ENCODE peak calls at places on chromosome 16, in four cellular contexts. Z is IMR-90, U is left ventricle myocardium inferior, B is ovary. J is an unnamed sample.

GRCh38 chr16:81810894-81811538 is 31.9 kb downstream of the PLCG2 start:
- DNase-seq in Z (no peak), U (no peak), B (no peak), J (peak)

GRCh38 chr16:116015-116414 is 22.5 kb downstream of the NPRL3 start:
- DNase-seq in Z (no peak), U (no peak), B (no peak), J (no peak)

GRCh38 chr16:51151435-51151950 is 423 bp upstream of the SALL1 start:
- DNase-seq in Z (peak), U (no peak), B (peak), J (no peak)

GRCh38 chr16:86854895-86855294 is 276.5 kb downstream of the FOXL1 start:
- DNase-seq in Z (peak), U (no peak), B (no peak), J (peak)

GRCh38 chr16:72791786-72792185 is 256.1 kb downstream of the ZFHX3 start:
- DNase-seq in Z (no peak), U (no peak), B (no peak), J (no peak)

GRCh38 chr16:67862623-67863583 is 9.9 kb upstream of the EDC4 start:
- DNase-seq in Z (peak), U (peak), B (no peak), J (no peak)

GRCh38 chr16:15779664-15780351 is 77.0 kb downstream of the MYH11 start:
- DNase-seq in Z (no peak), U (no peak), B (no peak), J (no peak)

GRCh38 chr16:4362476-4363250 is 9.0 kb upstream of the VASN start:
- DNase-seq in Z (no peak), U (no peak), B (no peak), J (no peak)

GRCh38 chr16:9647981-9648701 is 534.1 kb downstream of the GRIN2A start:
- DNase-seq in Z (no peak), U (no peak), B (no peak), J (peak)

GRCh38 chr16:69610356-69610755 is 44.6 kb downstream of the NFAT5 start:
- DNase-seq in Z (no peak), U (no peak), B (no peak), J (no peak)

GRCh38 chr16:57540906-57541753 is 1.3 kb upstream of the ADGRG5 start:
- DNase-seq in Z (no peak), U (no peak), B (no peak), J (peak)

DNA sequence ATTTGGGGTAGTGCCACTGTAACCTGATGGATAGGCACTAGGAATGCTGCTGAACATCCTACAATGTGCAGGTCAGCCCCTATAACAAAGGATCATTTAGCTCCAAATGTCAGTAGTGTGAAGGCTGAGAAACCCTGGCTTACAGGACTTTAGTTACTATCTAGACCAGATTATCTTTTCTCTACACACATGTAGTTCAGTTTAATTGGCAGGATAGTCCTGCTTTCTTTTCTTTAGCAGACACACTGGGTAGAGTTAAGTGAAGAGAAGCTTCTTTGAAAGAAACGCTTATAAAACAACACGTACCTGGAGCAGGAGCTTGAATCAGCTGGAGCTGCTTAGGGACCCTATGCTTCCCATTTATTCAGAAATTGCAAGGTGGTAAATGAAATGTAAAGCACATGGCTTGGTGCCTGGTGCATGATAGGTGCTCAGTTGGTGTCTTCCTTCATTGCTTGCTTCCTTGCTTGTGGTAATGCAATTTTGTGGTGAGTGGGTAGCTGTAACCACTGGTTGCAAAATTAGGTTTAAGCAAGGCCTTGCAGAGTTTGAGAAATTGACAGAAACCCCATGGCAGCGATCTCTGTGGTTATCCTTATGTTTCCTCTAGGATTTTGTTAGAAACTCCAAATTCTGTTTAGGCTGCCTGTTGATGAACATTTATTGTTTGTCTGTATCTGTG is 9.4 kb downstream of the METTL9 start:
- DNase-seq in Z (no peak), U (no peak), B (no peak), J (no peak)
- H3K4me3 ChIP-seq in Z (no peak), U (no peak), B (no peak), J (no peak)

GRCh38 chr16:27305342-27305741 is 8.4 kb upstream of the IL4R start:
- DNase-seq in Z (no peak), U (no peak), B (no peak), J (no peak)
- H3K4me3 ChIP-seq in Z (no peak), U (no peak), B (no peak), J (no peak)

DNA sequence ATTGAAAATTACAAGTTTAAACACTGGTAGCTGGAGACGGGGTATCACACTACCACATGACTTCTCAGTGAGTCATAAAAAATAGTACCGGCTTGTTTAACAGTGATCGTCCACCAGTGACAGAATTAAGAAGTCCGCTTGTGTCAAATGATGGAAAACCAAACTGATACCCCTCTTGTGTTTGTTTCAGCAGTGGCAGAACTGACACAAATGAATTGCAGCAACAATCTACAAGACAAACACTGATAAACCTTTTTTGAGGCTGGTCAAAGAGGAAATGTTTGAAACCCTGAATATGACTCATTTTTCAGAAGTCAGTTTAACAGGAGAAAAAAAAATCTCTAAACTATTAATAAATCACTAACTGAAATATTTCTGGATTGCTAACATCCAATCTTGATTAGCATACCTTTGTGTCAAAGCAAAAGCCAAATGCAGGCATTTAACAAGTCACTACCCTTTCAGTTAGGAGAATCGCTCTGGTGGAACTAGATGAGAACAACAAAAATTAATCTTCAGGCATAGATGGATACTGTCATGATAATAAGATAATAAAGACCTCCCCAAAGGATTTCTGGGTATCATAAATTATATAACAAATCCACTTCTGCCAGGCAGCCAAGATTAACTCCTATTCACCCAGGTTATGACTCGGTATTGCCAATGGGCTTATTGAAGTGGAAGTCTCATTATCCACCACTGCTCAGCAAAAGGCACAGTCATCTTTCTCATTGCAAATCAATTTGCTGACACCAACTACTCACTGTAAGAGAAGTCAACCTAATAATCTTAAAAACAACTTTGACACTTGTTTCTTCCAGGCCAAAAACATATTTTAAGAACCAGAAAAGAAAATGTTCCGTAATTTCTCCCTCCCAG is 20.7 kb downstream of the DCUN1D3 start:
- DNase-seq in Z (peak), U (no peak), B (no peak), J (peak)
- H3K4me3 ChIP-seq in Z (no peak), U (no peak), B (no peak), J (no peak)

GRCh38 chr16:89257281-89257731 is 39.8 kb downstream of the ZNF778 start:
- DNase-seq in Z (no peak), U (no peak), B (no peak), J (no peak)
- H3K4me3 ChIP-seq in Z (peak), U (peak), B (peak), J (no peak)

GRCh38 chr16:54028013-54028412 is 258.6 kb downstream of the IRX3 start:
- DNase-seq in Z (no peak), U (no peak), B (no peak), J (no peak)
- H3K4me3 ChIP-seq in Z (no peak), U (no peak), B (no peak), J (no peak)

GRCh38 chr16:54590836-54591235 is 304.2 kb upstream of the IRX3 start:
- DNase-seq in Z (no peak), U (no peak), B (no peak), J (no peak)

GRCh38 chr16:54595636-54596035 is 309.0 kb upstream of the IRX3 start:
- DNase-seq in Z (no peak), U (no peak), B (no peak), J (no peak)

GRCh38 chr16:54597222-54597621 is 310.6 kb upstream of the IRX3 start:
- DNase-seq in Z (no peak), U (no peak), B (no peak), J (no peak)

GRCh38 chr16:54591816-54592246 is 305.2 kb upstream of the IRX3 start:
- DNase-seq in Z (no peak), U (no peak), B (no peak), J (no peak)

GRCh38 chr16:54594646-54595381 is 308.2 kb upstream of the IRX3 start:
- DNase-seq in Z (no peak), U (no peak), B (no peak), J (no peak)
- H3K4me3 ChIP-seq in Z (no peak), U (no peak), B (no peak), J (no peak)

DNA sequence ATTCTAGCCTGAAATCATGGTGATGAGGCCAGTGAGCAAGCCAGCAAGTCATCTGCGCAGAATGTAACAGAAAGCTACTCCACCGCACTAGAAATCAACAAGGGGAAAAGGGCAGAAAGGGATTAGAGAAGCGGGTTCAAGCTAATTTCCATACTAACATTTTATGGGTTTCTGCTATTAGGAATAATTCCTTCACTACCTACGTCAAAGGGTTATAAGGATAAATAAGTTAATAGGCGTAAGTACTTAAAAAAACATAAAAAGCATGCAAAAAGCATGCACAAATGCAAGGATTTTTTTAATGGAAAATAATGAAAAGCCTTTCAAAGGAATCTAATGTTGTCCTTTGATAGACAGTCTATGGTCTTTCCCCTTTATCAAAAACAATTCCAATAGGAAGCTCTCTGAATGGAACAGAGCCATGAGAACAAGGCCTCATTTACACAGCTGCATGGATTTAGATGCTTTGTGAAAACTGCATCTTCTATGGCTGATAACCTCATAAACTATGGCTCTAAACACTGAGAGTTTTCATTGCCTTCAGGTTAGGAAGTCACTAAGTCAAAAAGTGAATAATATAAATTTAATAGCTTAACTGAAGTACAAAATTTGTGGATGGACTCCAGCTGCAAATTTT is 5.6 kb downstream of the EMC8 start:
- DNase-seq in Z (no peak), U (no peak), B (no peak), J (no peak)
- H3K4me3 ChIP-seq in Z (no peak), U (no peak), B (no peak), J (no peak)

J was measured in bronchial epithelial cell.